ENCODE peak calls at places on chromosomes 3 and 15, in four cellular contexts. E, N, Z and T are unnamed samples.
A peak's percentile ranks its signal among the peaks of the same experiment; 100 is the strongest.

GRCh38 chr15:60914360-60914759 is 314.7 kb downstream of the RORA start:
- DNase-seq in E (no peak), N (no peak), Z (no peak), T (no peak)

GRCh38 chr3:162945626-162946025 is 1449.0 kb downstream of the OTOL1 start:
- DNase-seq in E (no peak), N (no peak), Z (no peak), T (no peak)

GRCh38 chr3:54733079-54733478 is 194.8 kb downstream of the LRTM1 start:
- DNase-seq in E (no peak), N (no peak), Z (no peak), T (no peak)

GRCh38 chr15:44662478-44663409 is 718 bp downstream of the SPG11 start:
- DNase-seq in E (peak; percentile 4), N (peak; percentile 81), Z (peak; percentile 83), T (peak; percentile 78)

GRCh38 chr3:66037986-66038369 is 740 bp downstream of the MAGI1 start:
- DNase-seq in E (no peak), N (peak; percentile 63), Z (peak; percentile 34), T (no peak)

GRCh38 chr15:78993931-78994530 is 49.2 kb upstream of the CTSH start:
- DNase-seq in E (no peak), N (no peak), Z (no peak), T (no peak)

GRCh38 chr15:86236721-86237121 is 157.1 kb downstream of the AGBL1 start:
- DNase-seq in E (no peak), N (peak; percentile 88), Z (no peak), T (peak; percentile 73)

GRCh38 chr15:70262591-70263274 is 165.0 kb upstream of the TLE3 start:
- DNase-seq in E (no peak), N (no peak), Z (no peak), T (no peak)

GRCh38 chr3:25493246-25493645 is 65.2 kb downstream of the RARB start:
- DNase-seq in E (no peak), N (no peak), Z (no peak), T (no peak)

GRCh38 chr3:14434105-14434504 is 31.7 kb downstream of the SLC6A6 start:
- DNase-seq in E (no peak), N (no peak), Z (no peak), T (no peak)

GRCh38 chr3:12557472-12558105 is 702 bp downstream of the MKRN2 start:
- DNase-seq in E (no peak), N (no peak), Z (no peak), T (no peak)

GRCh38 chr15:77026501-77027110 is 31.7 kb downstream of the PSTPIP1 start:
- DNase-seq in E (no peak), N (peak; percentile 50), Z (peak; percentile 20), T (no peak)

GRCh38 chr15:64599226-64599625 is 138.8 kb downstream of the ZNF609 start:
- DNase-seq in E (no peak), N (no peak), Z (no peak), T (no peak)

GRCh38 chr15:49830411-49830810 is 209.6 kb downstream of the DTWD1 start:
- DNase-seq in E (no peak), N (no peak), Z (no peak), T (no peak)

GRCh38 chr3:170228093-170228766 is 6.0 kb downstream of the PRKCI start:
- DNase-seq in E (no peak), N (no peak), Z (no peak), T (no peak)

GRCh38 chr3:141661229-141662196 is 76.6 kb upstream of the RNF7 start:
- DNase-seq in E (no peak), N (no peak), Z (no peak), T (no peak)

GRCh38 chr3:160134964-160135363 is 90.3 kb upstream of the C3orf80 start:
- DNase-seq in E (no peak), N (no peak), Z (no peak), T (no peak)

GRCh38 chr15:67183443-67184169 is 70.9 kb downstream of the AAGAB start:
- DNase-seq in E (no peak), N (no peak), Z (no peak), T (no peak)

GRCh38 chr3:45915518-45916231 is 27.6 kb upstream of the CXCR6 start:
- DNase-seq in E (peak; percentile 57), N (peak; percentile 58), Z (no peak), T (peak; percentile 58)

GRCh38 chr3:58628823-58629562 is 37.6 kb downstream of the FAM3D start:
- DNase-seq in E (peak; percentile 89), N (no peak), Z (peak; percentile 60), T (no peak)

GRCh38 chr15:49860101-49860500 is 239.3 kb downstream of the DTWD1 start:
- DNase-seq in E (no peak), N (no peak), Z (no peak), T (no peak)

GRCh38 chr15:57611938-57612337 is 20.2 kb downstream of the MYZAP start:
- DNase-seq in E (no peak), N (peak; percentile 57), Z (peak; percentile 75), T (peak; percentile 58)

GRCh38 chr3:130621824-130622223 is 104.8 kb downstream of the COL6A6 start:
- DNase-seq in E (no peak), N (no peak), Z (no peak), T (no peak)

GRCh38 chr3:176927985-176928931 is 269.0 kb downstream of the TBL1XR1 start:
- DNase-seq in E (no peak), N (no peak), Z (no peak), T (no peak)

GRCh38 chr3:190070623-190071347 is 49.9 kb downstream of the P3H2 start:
- DNase-seq in E (no peak), N (no peak), Z (no peak), T (no peak)

GRCh38 chr3:174884776-174885568 is 25.8 kb downstream of the NAALADL2 start:
- DNase-seq in E (no peak), N (no peak), Z (no peak), T (peak; percentile 85)

GRCh38 chr15:93566777-93567176 is 477.8 kb upstream of the RGMA start:
- DNase-seq in E (no peak), N (no peak), Z (no peak), T (no peak)

GRCh38 chr3:49370585-49371290 is 12.6 kb upstream of the GPX1 start:
- DNase-seq in E (no peak), N (no peak), Z (no peak), T (no peak)

GRCh38 chr3:27567251-27567650 is 83.1 kb upstream of the SLC4A7 start:
- DNase-seq in E (no peak), N (no peak), Z (no peak), T (no peak)

GRCh38 chr15:65660927-65661326 is 39.2 kb downstream of the SLC24A1 start:
- DNase-seq in E (no peak), N (no peak), Z (no peak), T (no peak)

GRCh38 chr3:16176391-16177030 is 2.0 kb downstream of the GALNT15 start:
- DNase-seq in E (no peak), N (peak; percentile 38), Z (no peak), T (no peak)

GRCh38 chr3:143951351-143951971 is 20.2 kb upstream of the DIPK2A start:
- DNase-seq in E (no peak), N (peak; percentile 63), Z (no peak), T (peak; percentile 56)

GRCh38 chr3:101936419-101937331 is 87.4 kb downstream of the NFKBIZ start:
- DNase-seq in E (no peak), N (no peak), Z (no peak), T (no peak)

GRCh38 chr3:90092994-90093393 is 985.6 kb downstream of the EPHA3 start:
- DNase-seq in E (no peak), N (no peak), Z (no peak), T (no peak)

GRCh38 chr3:55587476-55587875 is 100.4 kb upstream of the WNT5A start:
- DNase-seq in E (no peak), N (no peak), Z (no peak), T (no peak)

GRCh38 chr3:76436895-76437294 is 603.0 kb upstream of the ROBO2 start:
- DNase-seq in E (no peak), N (no peak), Z (no peak), T (no peak)

GRCh38 chr3:4995500-4996053 is 16.3 kb downstream of the BHLHE40 start:
- DNase-seq in E (no peak), N (peak; percentile 60), Z (no peak), T (peak; percentile 83)

GRCh38 chr3:44861412-44862220 is at the start of gene TMEM42:
- DNase-seq in E (peak; percentile 73), N (peak; percentile 97), Z (peak; percentile 89), T (peak; percentile 95)